ENCODE peak calls at places on chromosome 21, in nine cellular contexts. B is stomach, D is K562, S is SK-N-SH, Y is suprapubic skin, K is GM23338, X is H1, E is Panc1, P is HepG2. M is an unnamed sample. For H3K36me3, the result is how much of the 10 kb centered on the place peaks cover.

GRCh38 chr21:26487981-26488480 is 85.1 kb downstream of the CYYR1 start:
- DNase-seq in B (no peak), D (no peak), S (no peak), Y (no peak), K (no peak), X (no peak), E (no peak), P (no peak), M (no peak)

GRCh38 chr21:26847951-26848350 is 2.7 kb upstream of the ADAMTS1 start:
- DNase-seq in B (no peak), D (no peak), S (no peak), Y (no peak), K (no peak), X (no peak), E (no peak), P (no peak), M (no peak)

GRCh38 chr21:34502480-34503106 is 9.4 kb downstream of the KCNE1 start:
- DNase-seq in B (no peak), D (no peak), S (no peak), Y (no peak), K (no peak), X (no peak), E (no peak), P (no peak), M (no peak)

GRCh38 chr21:29359718-29360117 is 61.0 kb downstream of the BACH1 start:
- DNase-seq in B (no peak), D (no peak), S (no peak), Y (no peak), K (no peak), X (no peak), E (no peak), P (no peak), M (no peak)

GRCh38 chr21:41429305-41429704 is 3.3 kb downstream of the MX1 start:
- DNase-seq in B (no peak), D (no peak), S (no peak), Y (no peak), K (no peak), X (no peak), E (no peak), P (no peak), M (no peak)

GRCh38 chr21:27268290-27268689 is 301.4 kb upstream of the ADAMTS5 start:
- DNase-seq in B (no peak), D (no peak), S (no peak), Y (no peak), K (no peak), X (no peak), E (no peak), P (no peak), M (no peak)

GRCh38 chr21:36980280-36981048 is 14.0 kb upstream of the HLCS start:
- DNase-seq in B (peak), D (no peak), S (peak), Y (no peak), K (peak), X (peak), E (no peak), P (no peak), M (no peak)

GRCh38 chr21:43824250-43824882 is 35.0 kb downstream of the RRP1 start:
- DNase-seq in B (no peak), D (peak), S (peak), Y (no peak), K (no peak), X (no peak), E (no peak), P (no peak), M (no peak)

GRCh38 chr21:31731112-31731801 is 661 bp downstream of the SCAF4 start:
- DNase-seq in B (peak), D (peak), S (peak), Y (peak), K (peak), X (peak), E (no peak), P (peak), M (peak)

GRCh38 chr21:30434033-30434631 is 4.1 kb downstream of the KRTAP13-4 start:
- DNase-seq in B (peak), D (peak), S (peak), Y (no peak), K (peak), X (peak), E (peak), P (no peak), M (no peak)

GRCh38 chr21:36454079-36454478 is 25.8 kb downstream of the CLDN14 start:
- DNase-seq in B (no peak), D (no peak), S (no peak), Y (no peak), K (no peak), X (no peak), E (no peak), P (no peak), M (no peak)

GRCh38 chr21:35779690-35780570 is 280.4 kb downstream of the SETD4 start:
- DNase-seq in B (no peak), D (no peak), S (no peak), Y (no peak), K (no peak), X (no peak), E (no peak), P (no peak), M (peak)

GRCh38 chr21:37269481-37269880 is 2.3 kb upstream of the VPS26C start:
- DNase-seq in B (no peak), D (peak), S (no peak), Y (no peak), K (no peak), X (peak), E (no peak), P (no peak), M (no peak)

GRCh38 chr21:44379991-44380865 is 26.8 kb downstream of the TRPM2 start:
- DNase-seq in B (no peak), D (no peak), S (peak), Y (no peak), K (peak), X (no peak), E (no peak), P (no peak), M (no peak)

GRCh38 chr21:41481191-41481590 is 26.8 kb downstream of the TMPRSS2 start:
- DNase-seq in B (no peak), D (no peak), S (no peak), Y (no peak), K (no peak), X (no peak), E (no peak), P (no peak), M (no peak)

GRCh38 chr21:34510148-34511142 is 1.6 kb downstream of the KCNE1 start:
- DNase-seq in B (peak), D (peak), S (peak), Y (no peak), K (peak), X (peak), E (no peak), P (peak), M (peak)

GRCh38 chr21:39175154-39175553 is 8.1 kb downstream of the PSMG1 start:
- DNase-seq in B (no peak), D (no peak), S (no peak), Y (no peak), K (peak), X (no peak), E (no peak), P (no peak), M (no peak)
- TF ChIP-seq CTCF in B (peak), D (no peak), S (peak), Y (no peak), K (peak), X (no peak), E (peak), P (no peak), M (no peak)

GRCh38 chr21:45385549-45386050 is 19.4 kb upstream of the COL18A1 start:
- DNase-seq in B (no peak), D (no peak), S (no peak), Y (no peak), K (no peak), X (no peak), E (no peak), P (no peak), M (no peak)
- TF ChIP-seq POLR2AphosphoS5 in B (no peak), D (no peak), S (no peak), Y (no peak), K (no peak), X (no peak), E (no peak), P (no peak), M (no peak)

DNA sequence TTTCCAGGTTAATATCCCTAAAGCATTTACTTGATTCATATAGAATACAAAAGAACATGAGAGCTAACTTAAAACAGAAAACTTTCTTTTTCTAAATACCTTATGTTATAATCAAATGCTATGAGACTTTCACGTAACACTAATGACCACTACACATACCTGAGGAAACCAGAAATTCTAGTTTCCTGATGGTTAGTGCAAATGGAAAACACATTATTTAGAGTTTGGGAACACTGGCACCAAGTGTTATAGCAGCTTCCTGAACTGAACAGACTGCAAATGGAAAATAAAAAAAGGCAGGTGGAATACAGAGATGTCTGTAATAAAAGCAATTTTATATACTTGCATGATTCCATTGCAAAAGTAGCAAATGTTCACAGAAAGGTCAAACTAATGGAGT is 15.5 kb downstream of the PAXBP1 start:
- DNase-seq in B (no peak), D (no peak), S (no peak), Y (no peak), K (no peak), X (no peak), E (no peak), P (no peak), M (no peak)
- H3K36me3 ChIP-seq in B (half or more), D (half or more), S (half or more), Y (half or more), K (under half), X (half or more), E (under half), P (half or more), M (under half)

GRCh38 chr21:42541174-42541573 is 27.5 kb downstream of the SLC37A1 start:
- DNase-seq in B (no peak), D (no peak), S (no peak), Y (no peak), K (no peak), X (no peak), E (no peak), P (no peak), M (no peak)

GRCh38 chr21:42538479-42539275 is 25.0 kb downstream of the SLC37A1 start:
- DNase-seq in B (no peak), D (no peak), S (no peak), Y (no peak), K (no peak), X (no peak), E (no peak), P (no peak), M (no peak)

GRCh38 chr21:42540396-42540795 is 26.7 kb downstream of the SLC37A1 start:
- DNase-seq in B (no peak), D (no peak), S (no peak), Y (no peak), K (no peak), X (no peak), E (no peak), P (no peak), M (no peak)

GRCh38 chr21:42539342-42539741 is 25.7 kb downstream of the SLC37A1 start:
- DNase-seq in B (peak), D (no peak), S (no peak), Y (no peak), K (no peak), X (no peak), E (no peak), P (no peak), M (no peak)

GRCh38 chr21:42539931-42540343 is 26.3 kb downstream of the SLC37A1 start:
- DNase-seq in B (peak), D (peak), S (no peak), Y (no peak), K (peak), X (peak), E (no peak), P (no peak), M (no peak)
- TF ChIP-seq CTCF in B (no peak), D (peak), S (peak), Y (no peak), K (peak), X (peak), E (no peak), P (peak), M (no peak)